ENCODE peak calls at places on chromosome 20, in four cellular contexts. One of them, this sample, is unnamed.

GRCh38 chr20:10922521-10922920 is 248.7 kb upstream of the JAG1 start:
- DNase-seq in GM06990: no peak
- DNase-seq in mammary epithelial cell: no peak
- DNase-seq in choroid plexus epithelial cell: no peak
- DNase-seq in this sample: no peak

GRCh38 chr20:10800288-10800687 is 126.5 kb upstream of the JAG1 start:
- DNase-seq in choroid plexus epithelial cell: no peak
- DNase-seq in GM06990: no peak
- DNase-seq in mammary epithelial cell: no peak
- DNase-seq in this sample: no peak

GRCh38 chr20:1952737-1953530 is 40.9 kb downstream of the PDYN start:
- DNase-seq in GM06990: no peak
- DNase-seq in choroid plexus epithelial cell: no peak
- DNase-seq in mammary epithelial cell: no peak
- DNase-seq in this sample: no peak

GRCh38 chr20:33636776-33637175 is 25.4 kb upstream of the C20orf144 start:
- DNase-seq in mammary epithelial cell: no peak
- DNase-seq in GM06990: no peak
- DNase-seq in choroid plexus epithelial cell: no peak
- DNase-seq in this sample: no peak

GRCh38 chr20:43187476-43188233 is 2.1 kb downstream of the PTPRT start:
- DNase-seq in mammary epithelial cell: peak; percentile 29
- DNase-seq in choroid plexus epithelial cell: peak; percentile 76
- DNase-seq in GM06990: peak; percentile 71
- DNase-seq in this sample: peak; percentile 68

GRCh38 chr20:35055445-35056276 is 36.9 kb downstream of the TRPC4AP start:
- DNase-seq in mammary epithelial cell: no peak
- DNase-seq in choroid plexus epithelial cell: no peak
- DNase-seq in GM06990: peak; percentile 13
- DNase-seq in this sample: peak; percentile 62

GRCh38 chr20:23189341-23189740 is 103.2 kb upstream of the CD93 start:
- DNase-seq in GM06990: no peak
- DNase-seq in choroid plexus epithelial cell: no peak
- DNase-seq in mammary epithelial cell: no peak
- DNase-seq in this sample: no peak

GRCh38 chr20:32893878-32894483 is 35.3 kb downstream of the EFCAB8 start:
- DNase-seq in GM06990: no peak
- DNase-seq in choroid plexus epithelial cell: peak; percentile 63
- DNase-seq in mammary epithelial cell: no peak
- DNase-seq in this sample: peak; percentile 66

GRCh38 chr20:7765221-7765620 is 175.0 kb downstream of the HAO1 start:
- DNase-seq in GM06990: no peak
- DNase-seq in mammary epithelial cell: no peak
- DNase-seq in choroid plexus epithelial cell: peak; percentile 12
- DNase-seq in this sample: no peak

GRCh38 chr20:24379116-24379927 is 90.1 kb upstream of the SYNDIG1 start:
- DNase-seq in GM06990: no peak
- DNase-seq in mammary epithelial cell: peak; percentile 28
- DNase-seq in choroid plexus epithelial cell: peak; percentile 64
- DNase-seq in this sample: no peak

GRCh38 chr20:20241966-20242365 is 125.9 kb upstream of the INSM1 start:
- DNase-seq in choroid plexus epithelial cell: no peak
- DNase-seq in mammary epithelial cell: no peak
- DNase-seq in GM06990: no peak
- DNase-seq in this sample: no peak

DNA sequence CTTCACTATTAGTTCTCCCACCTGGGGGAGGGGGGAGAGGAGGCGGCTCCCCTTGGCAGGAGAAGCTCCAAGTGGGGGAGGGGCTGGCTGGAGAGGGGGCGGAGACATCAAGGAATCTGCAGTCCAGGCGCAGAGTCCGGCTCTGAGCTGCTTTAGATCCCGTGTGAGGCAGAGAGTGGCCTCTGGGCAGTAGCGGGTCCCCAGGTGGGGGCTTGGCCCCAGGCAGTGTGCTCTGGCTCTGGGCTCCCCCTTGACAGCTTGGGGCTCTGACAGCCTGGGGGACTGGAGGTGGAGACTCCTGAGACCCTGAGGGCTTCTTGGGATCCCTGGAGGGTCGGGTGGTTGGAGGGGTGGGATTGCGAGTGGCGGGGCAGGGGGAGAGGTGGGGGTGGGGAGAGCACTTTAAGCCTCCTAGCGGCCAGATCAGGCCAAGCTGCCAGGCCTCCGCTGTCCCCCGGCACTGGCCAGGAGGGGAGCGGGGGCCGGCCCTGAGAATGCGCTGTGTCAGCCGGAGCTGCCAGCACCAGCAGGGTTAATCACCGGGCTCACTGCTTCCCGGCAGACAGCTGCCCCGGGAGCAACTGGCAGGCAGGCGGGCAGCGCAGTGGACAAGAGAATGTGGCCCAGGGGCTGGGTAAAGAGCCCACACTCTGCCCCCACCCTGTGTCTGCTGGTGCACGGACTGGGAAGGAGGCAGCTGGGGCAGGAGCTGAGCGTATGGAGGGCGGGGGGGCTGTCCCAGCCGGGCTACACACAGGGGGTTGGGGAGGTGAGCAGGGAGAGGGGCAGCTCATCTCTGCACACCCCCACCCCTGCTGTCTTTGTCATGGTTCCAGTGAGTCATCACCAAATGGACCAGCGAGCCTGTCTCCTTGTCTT is 1.8 kb upstream of the LAMA5 start:
- DNase-seq in GM06990: no peak
- DNase-seq in choroid plexus epithelial cell: no peak
- DNase-seq in mammary epithelial cell: peak; percentile 51
- DNase-seq in this sample: peak; percentile 66
- H3K4me3 ChIP-seq in GM06990: no peak overlapping the region
- H3K4me3 ChIP-seq in choroid plexus epithelial cell: peak overlapping the region; percentile 24
- H3K4me3 ChIP-seq in mammary epithelial cell: no peak overlapping the region
- H3K4me3 ChIP-seq in this sample: peak overlapping the region; percentile 52

GRCh38 chr20:62740286-62741141 is 31.9 kb downstream of the NTSR1 start:
- DNase-seq in mammary epithelial cell: peak; percentile 91
- DNase-seq in GM06990: peak; percentile 78
- DNase-seq in choroid plexus epithelial cell: peak; percentile 67
- DNase-seq in this sample: no peak
- H3K4me3 ChIP-seq in mammary epithelial cell: no peak overlapping the region
- H3K4me3 ChIP-seq in GM06990: no peak overlapping the region
- H3K4me3 ChIP-seq in choroid plexus epithelial cell: no peak overlapping the region
- H3K4me3 ChIP-seq in this sample: no peak overlapping the region

GRCh38 chr20:5074050-5074674 is 45.6 kb downstream of the PCNA start:
- DNase-seq in mammary epithelial cell: no peak
- DNase-seq in choroid plexus epithelial cell: no peak
- DNase-seq in GM06990: no peak
- DNase-seq in this sample: no peak

GRCh38 chr20:5078399-5078958 is 41.3 kb downstream of the PCNA start:
- DNase-seq in choroid plexus epithelial cell: peak; percentile 16
- DNase-seq in mammary epithelial cell: peak; percentile 17
- DNase-seq in GM06990: peak; percentile 88
- DNase-seq in this sample: no peak

GRCh38 chr20:5080384-5080877 is 39.3 kb downstream of the PCNA start:
- DNase-seq in GM06990: peak; percentile 67
- DNase-seq in mammary epithelial cell: no peak
- DNase-seq in choroid plexus epithelial cell: peak; percentile 77
- DNase-seq in this sample: no peak

GRCh38 chr20:5081196-5081595 is 38.6 kb downstream of the PCNA start:
- DNase-seq in mammary epithelial cell: no peak
- DNase-seq in choroid plexus epithelial cell: no peak
- DNase-seq in GM06990: no peak
- DNase-seq in this sample: no peak

GRCh38 chr20:5077761-5078387 is 41.9 kb downstream of the PCNA start:
- DNase-seq in mammary epithelial cell: no peak
- DNase-seq in GM06990: no peak
- DNase-seq in choroid plexus epithelial cell: no peak
- DNase-seq in this sample: no peak
- H3K4me3 ChIP-seq in mammary epithelial cell: no peak overlapping the region
- H3K4me3 ChIP-seq in GM06990: no peak overlapping the region
- H3K4me3 ChIP-seq in choroid plexus epithelial cell: no peak overlapping the region
- H3K4me3 ChIP-seq in this sample: no peak overlapping the region

GRCh38 chr20:50513169-50514034 is 3.2 kb downstream of the PTPN1 start:
- DNase-seq in mammary epithelial cell: peak; percentile 64
- DNase-seq in GM06990: no peak
- DNase-seq in choroid plexus epithelial cell: peak; percentile 81
- DNase-seq in this sample: no peak
- H3K4me3 ChIP-seq in mammary epithelial cell: peak overlapping the region; percentile 91
- H3K4me3 ChIP-seq in GM06990: peak overlapping the region; percentile 83
- H3K4me3 ChIP-seq in choroid plexus epithelial cell: peak overlapping the region; percentile 98
- H3K4me3 ChIP-seq in this sample: no peak overlapping the region

GRCh38 chr20:31474097-31474436 is 860 bp downstream of the DEFB124 start:
- DNase-seq in choroid plexus epithelial cell: no peak
- DNase-seq in mammary epithelial cell: no peak
- DNase-seq in GM06990: peak; percentile 29
- DNase-seq in this sample: no peak
- H3K4me3 ChIP-seq in choroid plexus epithelial cell: no peak overlapping the region
- H3K4me3 ChIP-seq in mammary epithelial cell: no peak overlapping the region
- H3K4me3 ChIP-seq in GM06990: no peak overlapping the region
- H3K4me3 ChIP-seq in this sample: no peak overlapping the region

DNA sequence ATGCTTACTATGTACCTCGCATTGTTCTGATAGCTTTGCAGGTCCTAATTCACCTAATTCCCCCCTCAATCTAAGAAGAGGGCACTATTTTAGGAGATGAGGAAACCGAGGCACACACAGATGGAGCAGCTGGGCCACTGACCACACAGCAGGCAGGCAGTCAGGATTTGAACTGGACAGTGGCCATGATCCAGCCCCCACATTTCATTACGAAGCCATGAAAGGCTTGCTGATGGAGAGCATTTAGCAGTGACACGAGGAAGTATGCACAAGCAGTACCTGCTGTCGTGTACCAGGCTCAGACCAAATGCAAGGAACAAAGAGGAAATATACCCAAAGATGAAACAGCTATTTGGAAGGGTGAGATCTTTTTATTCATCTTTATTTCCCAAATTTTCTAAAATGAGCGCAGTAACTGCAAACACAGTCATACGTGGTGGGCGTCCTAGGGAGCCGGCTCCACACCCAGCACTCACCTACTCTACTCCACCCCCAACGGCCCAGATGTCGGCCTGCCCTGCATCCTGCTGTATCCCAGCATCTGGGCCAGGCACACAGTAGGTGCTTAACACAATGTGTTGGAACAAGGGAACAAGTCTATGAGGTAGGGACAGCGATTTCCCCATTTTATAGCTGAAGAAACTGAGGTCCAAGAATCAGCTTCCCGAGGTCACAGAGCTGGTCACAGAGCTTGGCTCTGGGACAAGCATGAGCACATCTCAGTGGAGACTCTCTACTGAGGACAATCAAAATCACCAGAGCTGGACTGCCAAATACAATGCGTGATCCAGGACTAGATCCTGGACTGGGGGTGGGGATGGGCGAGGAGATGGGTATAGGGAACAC is 15.0 kb downstream of the PREX1 start:
- DNase-seq in choroid plexus epithelial cell: no peak
- DNase-seq in GM06990: no peak
- DNase-seq in mammary epithelial cell: no peak
- DNase-seq in this sample: no peak
- H3K4me3 ChIP-seq in choroid plexus epithelial cell: no peak overlapping the region
- H3K4me3 ChIP-seq in GM06990: no peak overlapping the region
- H3K4me3 ChIP-seq in mammary epithelial cell: no peak overlapping the region
- H3K4me3 ChIP-seq in this sample: no peak overlapping the region

GRCh38 chr20:6057704-6058103 is 3.8 kb upstream of the LRRN4 start:
- DNase-seq in GM06990: no peak
- DNase-seq in mammary epithelial cell: no peak
- DNase-seq in choroid plexus epithelial cell: no peak
- DNase-seq in this sample: no peak
- H3K4me3 ChIP-seq in GM06990: no peak overlapping the region
- H3K4me3 ChIP-seq in mammary epithelial cell: no peak overlapping the region
- H3K4me3 ChIP-seq in choroid plexus epithelial cell: no peak overlapping the region
- H3K4me3 ChIP-seq in this sample: no peak overlapping the region